ENCODE peak calls at places on chromosomes 16 and 17, in eight cellular contexts. P, V, Z, Y, G, F, A and N are unnamed samples.

GRCh38 chr17:82424001-82424862 is 5.8 kb upstream of the OGFOD3 start:
- DNase-seq in Y (peak; percentile 30), Z (no peak), G (peak; percentile 69), P (peak; percentile 30), A (no peak), V (peak; percentile 61), F (peak; percentile 61), N (no peak)

GRCh38 chr17:18963126-18964017 is 11.4 kb downstream of the SLC5A10 start:
- DNase-seq in F (no peak), G (no peak), P (no peak), Y (no peak), V (peak; percentile 36), A (no peak), Z (no peak), N (no peak)

GRCh38 chr17:80414508-80414802 is 512 bp upstream of the ENDOV start:
- DNase-seq in F (no peak), G (no peak), Z (no peak), A (no peak), P (no peak), V (no peak), Y (no peak), N (no peak)

GRCh38 chr17:29778936-29779811 is 150.9 kb downstream of the SSH2 start:
- DNase-seq in G (peak; percentile 78), Y (peak; percentile 42), Z (peak; percentile 85), P (peak; percentile 43), V (peak; percentile 63), A (peak; percentile 40), F (peak; percentile 80), N (peak; percentile 68)

GRCh38 chr17:74671031-74671771 is 41.5 kb downstream of the CD300LF start:
- DNase-seq in Y (peak; percentile 33), G (peak; percentile 76), P (peak; percentile 95), A (no peak), F (peak; percentile 24), Z (peak; percentile 82), V (peak; percentile 68), N (peak; percentile 79)

GRCh38 chr16:31073823-31074072 is 292 bp downstream of the ZNF668 start:
- DNase-seq in Y (no peak), F (no peak), V (no peak), P (peak; percentile 89), G (no peak), A (no peak), Z (no peak), N (no peak)

GRCh38 chr16:881219-882097 is 80.9 kb upstream of the GNG13 start:
- DNase-seq in Y (no peak), Z (no peak), P (no peak), A (no peak), F (no peak), V (no peak), G (no peak), N (no peak)

GRCh38 chr17:39001703-39002637 is 34.8 kb upstream of the FBXO47 start:
- DNase-seq in A (peak; percentile 43), G (no peak), Y (no peak), V (peak; percentile 95), F (peak; percentile 73), P (no peak), Z (peak; percentile 91), N (no peak)

GRCh38 chr16:77289331-77289809 is 90.2 kb downstream of the SYCE1L start:
- DNase-seq in G (no peak), F (no peak), P (no peak), Y (no peak), A (no peak), V (peak; percentile 88), Z (no peak), N (no peak)

GRCh38 chr16:89119661-89120141 is 26.0 kb downstream of the ACSF3 start:
- DNase-seq in F (no peak), P (no peak), V (no peak), A (no peak), G (no peak), Z (no peak), Y (no peak), N (no peak)

GRCh38 chr17:41907633-41908539 is 10.9 kb downstream of the ACLY start:
- DNase-seq in A (no peak), Y (no peak), Z (no peak), V (peak; percentile 68), P (no peak), G (no peak), F (no peak), N (no peak)

GRCh38 chr17:82231312-82231561 is 2.4 kb downstream of the SLC16A3 start:
- DNase-seq in Y (no peak), A (no peak), V (no peak), G (no peak), Z (no peak), F (no peak), P (no peak), N (peak; percentile 42)

GRCh38 chr16:87675111-87675510 is 72.8 kb downstream of the JPH3 start:
- DNase-seq in Z (no peak), A (no peak), V (no peak), G (no peak), Y (no peak), P (no peak), F (no peak), N (no peak)

GRCh38 chr16:34803683-34804416 is 1344.4 kb downstream of the TP53TG3F start:
- DNase-seq in Z (no peak), V (no peak), F (no peak), G (no peak), P (no peak), Y (no peak), A (no peak), N (no peak)

GRCh38 chr17:692116-692515 is 22.5 kb downstream of the VPS53 start:
- DNase-seq in Y (no peak), G (no peak), F (no peak), A (peak; percentile 19), P (no peak), V (peak; percentile 77), Z (no peak), N (no peak)

GRCh38 chr16:72013389-72013788 is 4.8 kb downstream of the DHODH start:
- DNase-seq in G (no peak), F (peak; percentile 43), Z (no peak), Y (no peak), P (no peak), V (peak; percentile 51), A (no peak), N (no peak)

GRCh38 chr16:83615553-83615952 is 192.2 kb upstream of the HSBP1 start:
- DNase-seq in V (peak; percentile 18), F (no peak), Y (no peak), G (no peak), P (no peak), A (no peak), Z (no peak), N (no peak)